ENCODE peak calls at places on chromosomes 13 and 19, in ten cellular contexts. One of them, this sample, is unnamed. For H3K36me3, the result is how much of the 10 kb centered on the place peaks cover.

GRCh38 chr13:35765941-35766340 is 289.5 kb upstream of the MAB21L1 start:
- DNase-seq in esophagus squamous epithelium: no peak
- DNase-seq in astrocyte: no peak
- DNase-seq in transverse colon: no peak
- DNase-seq in uterus: no peak
- DNase-seq in WERI-Rb-1: peak
- DNase-seq in heart left ventricle: no peak
- DNase-seq in CD4-positive, CD25-positive, alpha-beta regulatory T cell: no peak
- DNase-seq in left ventricle myocardium inferior: no peak
- DNase-seq in OCI-LY7: no peak
- DNase-seq in this sample: no peak

GRCh38 chr19:14835011-14835410 is at the start of the genes OR7A5 and OR7C1:
- DNase-seq in heart left ventricle: no peak
- DNase-seq in CD4-positive, CD25-positive, alpha-beta regulatory T cell: no peak
- DNase-seq in astrocyte: no peak
- DNase-seq in OCI-LY7: no peak
- DNase-seq in uterus: no peak
- DNase-seq in WERI-Rb-1: no peak
- DNase-seq in transverse colon: no peak
- DNase-seq in esophagus squamous epithelium: no peak
- DNase-seq in left ventricle myocardium inferior: no peak
- DNase-seq in this sample: no peak

GRCh38 chr13:80603351-80603750 is 262.4 kb upstream of the SPRY2 start:
- DNase-seq in CD4-positive, CD25-positive, alpha-beta regulatory T cell: no peak
- DNase-seq in WERI-Rb-1: no peak
- DNase-seq in heart left ventricle: no peak
- DNase-seq in transverse colon: no peak
- DNase-seq in esophagus squamous epithelium: no peak
- DNase-seq in left ventricle myocardium inferior: no peak
- DNase-seq in OCI-LY7: no peak
- DNase-seq in uterus: no peak
- DNase-seq in astrocyte: no peak
- DNase-seq in this sample: no peak

GRCh38 chr13:73702419-73703071 is 431.7 kb downstream of the KLF12 start:
- DNase-seq in uterus: no peak
- DNase-seq in heart left ventricle: no peak
- DNase-seq in WERI-Rb-1: no peak
- DNase-seq in CD4-positive, CD25-positive, alpha-beta regulatory T cell: peak
- DNase-seq in transverse colon: no peak
- DNase-seq in esophagus squamous epithelium: no peak
- DNase-seq in OCI-LY7: peak
- DNase-seq in left ventricle myocardium inferior: no peak
- DNase-seq in astrocyte: no peak
- DNase-seq in this sample: no peak

GRCh38 chr13:43269037-43269476 is 245.7 kb downstream of the DNAJC15 start:
- DNase-seq in left ventricle myocardium inferior: no peak
- DNase-seq in CD4-positive, CD25-positive, alpha-beta regulatory T cell: no peak
- DNase-seq in esophagus squamous epithelium: no peak
- DNase-seq in astrocyte: peak
- DNase-seq in uterus: peak
- DNase-seq in OCI-LY7: no peak
- DNase-seq in WERI-Rb-1: no peak
- DNase-seq in transverse colon: peak
- DNase-seq in heart left ventricle: peak
- DNase-seq in this sample: no peak

GRCh38 chr13:100361504-100361903 is 227.1 kb downstream of the GGACT start:
- DNase-seq in astrocyte: peak
- DNase-seq in transverse colon: no peak
- DNase-seq in heart left ventricle: no peak
- DNase-seq in left ventricle myocardium inferior: no peak
- DNase-seq in esophagus squamous epithelium: no peak
- DNase-seq in CD4-positive, CD25-positive, alpha-beta regulatory T cell: no peak
- DNase-seq in OCI-LY7: no peak
- DNase-seq in uterus: no peak
- DNase-seq in WERI-Rb-1: no peak
- DNase-seq in this sample: no peak

GRCh38 chr13:24097064-24097463 is 63.5 kb upstream of the SPATA13 start:
- DNase-seq in CD4-positive, CD25-positive, alpha-beta regulatory T cell: no peak
- DNase-seq in WERI-Rb-1: peak
- DNase-seq in left ventricle myocardium inferior: no peak
- DNase-seq in OCI-LY7: no peak
- DNase-seq in transverse colon: no peak
- DNase-seq in astrocyte: no peak
- DNase-seq in heart left ventricle: no peak
- DNase-seq in uterus: no peak
- DNase-seq in esophagus squamous epithelium: no peak
- DNase-seq in this sample: no peak

GRCh38 chr19:13849991-13850909 is 26.7 kb upstream of the NANOS3 start:
- DNase-seq in transverse colon: peak
- DNase-seq in left ventricle myocardium inferior: peak
- DNase-seq in esophagus squamous epithelium: no peak
- DNase-seq in CD4-positive, CD25-positive, alpha-beta regulatory T cell: peak
- DNase-seq in uterus: peak
- DNase-seq in WERI-Rb-1: no peak
- DNase-seq in astrocyte: no peak
- DNase-seq in OCI-LY7: no peak
- DNase-seq in heart left ventricle: peak
- DNase-seq in this sample: no peak

GRCh38 chr13:48268019-48268418 is 35.0 kb downstream of the ITM2B start:
- DNase-seq in astrocyte: no peak
- DNase-seq in esophagus squamous epithelium: no peak
- DNase-seq in uterus: no peak
- DNase-seq in WERI-Rb-1: no peak
- DNase-seq in heart left ventricle: no peak
- DNase-seq in left ventricle myocardium inferior: no peak
- DNase-seq in CD4-positive, CD25-positive, alpha-beta regulatory T cell: no peak
- DNase-seq in transverse colon: no peak
- DNase-seq in OCI-LY7: no peak
- DNase-seq in this sample: no peak

GRCh38 chr13:44414771-44415170 is 41.1 kb downstream of the SERP2 start:
- DNase-seq in esophagus squamous epithelium: no peak
- DNase-seq in OCI-LY7: no peak
- DNase-seq in transverse colon: no peak
- DNase-seq in left ventricle myocardium inferior: no peak
- DNase-seq in CD4-positive, CD25-positive, alpha-beta regulatory T cell: no peak
- DNase-seq in heart left ventricle: no peak
- DNase-seq in astrocyte: no peak
- DNase-seq in WERI-Rb-1: no peak
- DNase-seq in uterus: no peak
- DNase-seq in this sample: no peak
- H3K27ac ChIP-seq in esophagus squamous epithelium: no peak
- H3K27ac ChIP-seq in OCI-LY7: no peak
- H3K27ac ChIP-seq in transverse colon: no peak
- H3K27ac ChIP-seq in left ventricle myocardium inferior: no peak
- H3K27ac ChIP-seq in CD4-positive, CD25-positive, alpha-beta regulatory T cell: no peak
- H3K27ac ChIP-seq in heart left ventricle: no peak
- H3K27ac ChIP-seq in astrocyte: no peak
- H3K27ac ChIP-seq in WERI-Rb-1: no peak
- H3K27ac ChIP-seq in uterus: no peak
- H3K27ac ChIP-seq in this sample: no peak

DNA sequence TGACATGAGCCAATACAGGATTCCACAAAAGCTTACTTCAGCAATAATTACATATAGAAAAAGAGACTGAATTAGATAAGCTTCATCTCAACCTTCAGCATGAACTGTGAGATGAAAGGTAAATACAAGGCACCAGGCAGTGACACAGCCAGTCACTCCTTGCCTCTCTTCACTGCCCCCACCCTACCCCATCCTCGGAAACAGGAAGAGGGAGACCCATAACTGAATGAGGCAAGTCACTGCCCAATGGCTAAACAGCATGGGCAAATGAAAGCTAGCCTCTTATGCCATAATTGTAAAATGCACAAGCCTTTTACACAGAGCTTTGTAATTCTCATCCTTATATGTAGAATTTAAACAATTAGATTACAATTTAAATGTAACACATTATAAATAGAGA is 1.7 kb downstream of the ZNF160 start:
- DNase-seq in transverse colon: no peak
- DNase-seq in esophagus squamous epithelium: no peak
- DNase-seq in uterus: no peak
- DNase-seq in astrocyte: no peak
- DNase-seq in left ventricle myocardium inferior: no peak
- DNase-seq in WERI-Rb-1: peak
- DNase-seq in heart left ventricle: no peak
- DNase-seq in OCI-LY7: peak
- DNase-seq in CD4-positive, CD25-positive, alpha-beta regulatory T cell: peak
- DNase-seq in this sample: no peak
- H3K4me3 ChIP-seq in transverse colon: no peak
- H3K4me3 ChIP-seq in esophagus squamous epithelium: no peak
- H3K4me3 ChIP-seq in uterus: no peak
- H3K4me3 ChIP-seq in astrocyte: no peak
- H3K4me3 ChIP-seq in left ventricle myocardium inferior: peak
- H3K4me3 ChIP-seq in WERI-Rb-1: peak
- H3K4me3 ChIP-seq in heart left ventricle: peak
- H3K4me3 ChIP-seq in OCI-LY7: peak
- H3K4me3 ChIP-seq in CD4-positive, CD25-positive, alpha-beta regulatory T cell: peak
- H3K4me3 ChIP-seq in this sample: peak

GRCh38 chr19:11012507-11012906 is 51.7 kb downstream of the SMARCA4 start:
- DNase-seq in astrocyte: no peak
- DNase-seq in OCI-LY7: no peak
- DNase-seq in left ventricle myocardium inferior: no peak
- DNase-seq in WERI-Rb-1: no peak
- DNase-seq in heart left ventricle: no peak
- DNase-seq in uterus: no peak
- DNase-seq in esophagus squamous epithelium: no peak
- DNase-seq in CD4-positive, CD25-positive, alpha-beta regulatory T cell: no peak
- DNase-seq in transverse colon: no peak
- DNase-seq in this sample: no peak

GRCh38 chr19:11007376-11007775 is 46.5 kb downstream of the SMARCA4 start:
- DNase-seq in transverse colon: no peak
- DNase-seq in esophagus squamous epithelium: no peak
- DNase-seq in WERI-Rb-1: no peak
- DNase-seq in heart left ventricle: no peak
- DNase-seq in uterus: no peak
- DNase-seq in astrocyte: no peak
- DNase-seq in left ventricle myocardium inferior: no peak
- DNase-seq in CD4-positive, CD25-positive, alpha-beta regulatory T cell: no peak
- DNase-seq in OCI-LY7: no peak
- DNase-seq in this sample: no peak

GRCh38 chr19:11008111-11008510 is 47.3 kb downstream of the SMARCA4 start:
- DNase-seq in CD4-positive, CD25-positive, alpha-beta regulatory T cell: no peak
- DNase-seq in OCI-LY7: no peak
- DNase-seq in uterus: no peak
- DNase-seq in esophagus squamous epithelium: no peak
- DNase-seq in astrocyte: no peak
- DNase-seq in heart left ventricle: no peak
- DNase-seq in left ventricle myocardium inferior: no peak
- DNase-seq in WERI-Rb-1: no peak
- DNase-seq in transverse colon: no peak
- DNase-seq in this sample: no peak

GRCh38 chr19:11013771-11014170 is 52.9 kb downstream of the SMARCA4 start:
- DNase-seq in OCI-LY7: no peak
- DNase-seq in astrocyte: no peak
- DNase-seq in heart left ventricle: no peak
- DNase-seq in CD4-positive, CD25-positive, alpha-beta regulatory T cell: no peak
- DNase-seq in WERI-Rb-1: no peak
- DNase-seq in transverse colon: no peak
- DNase-seq in left ventricle myocardium inferior: no peak
- DNase-seq in esophagus squamous epithelium: no peak
- DNase-seq in uterus: no peak
- DNase-seq in this sample: no peak

GRCh38 chr19:11010041-11010440 is 49.2 kb downstream of the SMARCA4 start:
- DNase-seq in heart left ventricle: no peak
- DNase-seq in OCI-LY7: no peak
- DNase-seq in astrocyte: no peak
- DNase-seq in CD4-positive, CD25-positive, alpha-beta regulatory T cell: no peak
- DNase-seq in uterus: no peak
- DNase-seq in WERI-Rb-1: no peak
- DNase-seq in esophagus squamous epithelium: no peak
- DNase-seq in left ventricle myocardium inferior: no peak
- DNase-seq in transverse colon: no peak
- DNase-seq in this sample: no peak
- H3K36me3 ChIP-seq in heart left ventricle: half or more
- H3K36me3 ChIP-seq in OCI-LY7: half or more
- H3K36me3 ChIP-seq in astrocyte: under half
- H3K36me3 ChIP-seq in CD4-positive, CD25-positive, alpha-beta regulatory T cell: half or more
- H3K36me3 ChIP-seq in uterus: under half
- H3K36me3 ChIP-seq in WERI-Rb-1: half or more
- H3K36me3 ChIP-seq in esophagus squamous epithelium: half or more
- H3K36me3 ChIP-seq in left ventricle myocardium inferior: half or more
- H3K36me3 ChIP-seq in transverse colon: under half
- H3K36me3 ChIP-seq in this sample: under half

GRCh38 chr13:44758595-44759221 is 182.6 kb upstream of the TSC22D1 start:
- DNase-seq in OCI-LY7: no peak
- DNase-seq in esophagus squamous epithelium: no peak
- DNase-seq in left ventricle myocardium inferior: no peak
- DNase-seq in heart left ventricle: no peak
- DNase-seq in transverse colon: peak
- DNase-seq in uterus: no peak
- DNase-seq in WERI-Rb-1: no peak
- DNase-seq in CD4-positive, CD25-positive, alpha-beta regulatory T cell: no peak
- DNase-seq in astrocyte: peak
- DNase-seq in this sample: no peak
- H3K27ac ChIP-seq in OCI-LY7: no peak
- H3K27ac ChIP-seq in esophagus squamous epithelium: peak
- H3K27ac ChIP-seq in left ventricle myocardium inferior: no peak
- H3K27ac ChIP-seq in heart left ventricle: no peak
- H3K27ac ChIP-seq in transverse colon: peak
- H3K27ac ChIP-seq in uterus: no peak
- H3K27ac ChIP-seq in WERI-Rb-1: no peak
- H3K27ac ChIP-seq in CD4-positive, CD25-positive, alpha-beta regulatory T cell: no peak
- H3K27ac ChIP-seq in astrocyte: peak
- H3K27ac ChIP-seq in this sample: peak